ENCODE peak calls at places on chromosomes 5 and 9, in ten cellular contexts. T is fibroblast of mammary gland, E is mesendoderm, Z is tibial artery, M is coronary artery, U is cardiac muscle cell, V is uterus, O is ovary, S is HepG2, F is adrenal gland. R is an unnamed sample.

GRCh38 chr9:128428644-128429504 is 8.2 kb downstream of the CERCAM start:
- DNase-seq in T (peak), E (no peak), Z (no peak), M (no peak), U (peak), V (no peak), O (no peak), S (no peak), F (no peak), R (no peak)

GRCh38 chr5:180172447-180173197 is 36.4 kb downstream of the RASGEF1C start:
- DNase-seq in T (no peak), E (no peak), Z (no peak), M (no peak), U (peak), V (no peak), O (peak), S (peak), F (peak), R (no peak)

GRCh38 chr9:95018099-95018927 is 291.8 kb downstream of the AOPEP start:
- DNase-seq in T (peak), E (peak), Z (no peak), M (peak), U (peak), V (no peak), O (no peak), S (peak), F (peak), R (no peak)

GRCh38 chr9:116549061-116549664 is 137.9 kb upstream of the TRIM32 start:
- DNase-seq in T (peak), E (peak), Z (peak), M (peak), U (peak), V (peak), O (peak), S (peak), F (peak), R (no peak)

GRCh38 chr9:72695365-72695764 is 174.0 kb downstream of the TMC1 start:
- DNase-seq in T (no peak), E (peak), Z (no peak), M (no peak), U (no peak), V (no peak), O (no peak), S (no peak), F (no peak), R (no peak)

GRCh38 chr9:69421908-69422801 is 97.1 kb downstream of the ENTREP1 start:
- DNase-seq in T (peak), E (peak), Z (peak), M (peak), U (peak), V (peak), O (peak), S (peak), F (peak), R (no peak)

GRCh38 chr9:137740311-137740710 is 121.5 kb downstream of the EHMT1 start:
- DNase-seq in T (peak), E (peak), Z (no peak), M (no peak), U (peak), V (no peak), O (peak), S (no peak), F (no peak), R (no peak)

GRCh38 chr9:79023134-79023577 is 548.6 kb upstream of the TLE4 start:
- DNase-seq in T (peak), E (peak), Z (no peak), M (no peak), U (peak), V (no peak), O (no peak), S (no peak), F (no peak), R (no peak)

GRCh38 chr5:124747770-124748686 is 1.6 kb upstream of the ZNF608 start:
- DNase-seq in T (peak), E (peak), Z (no peak), M (no peak), U (peak), V (no peak), O (no peak), S (no peak), F (no peak), R (peak)

GRCh38 chr9:75226403-75227139 is 138.3 kb downstream of the OSTF1 start:
- DNase-seq in T (no peak), E (no peak), Z (no peak), M (no peak), U (no peak), V (no peak), O (no peak), S (no peak), F (no peak), R (no peak)

GRCh38 chr9:134192951-134193731 is 28.8 kb upstream of the RNU6ATAC start:
- DNase-seq in T (no peak), E (no peak), Z (no peak), M (no peak), U (no peak), V (peak), O (no peak), S (no peak), F (no peak), R (no peak)

DNA sequence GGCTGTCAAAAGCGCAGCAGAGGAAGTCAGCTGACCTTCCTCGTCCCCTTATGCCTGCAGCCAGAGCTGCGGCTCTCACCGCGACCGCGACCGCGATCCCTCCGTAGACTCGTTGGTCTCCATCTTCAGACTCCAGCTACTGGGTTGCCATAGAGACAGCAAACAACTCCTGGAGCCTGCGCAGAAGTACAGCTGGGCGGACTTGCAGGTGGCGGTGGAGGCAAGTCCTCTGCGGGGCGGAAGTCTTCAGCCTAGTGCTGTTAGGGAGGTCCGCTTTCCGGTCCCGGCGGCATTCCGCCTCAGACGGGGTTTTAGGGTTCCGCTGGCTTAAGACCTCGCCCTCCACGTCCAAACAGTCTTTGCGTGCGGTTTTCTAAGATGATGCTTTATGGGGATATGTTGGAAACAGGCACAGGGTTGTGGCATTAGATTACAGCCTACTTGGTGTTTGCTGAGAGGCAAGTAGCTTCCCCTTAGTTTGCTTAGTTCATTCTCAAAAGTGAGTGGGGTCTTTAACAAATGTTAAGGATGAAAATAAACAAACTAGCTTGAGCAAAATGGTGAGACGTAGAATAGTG is at the start of gene SPAG8:
- DNase-seq in T (peak), E (peak), Z (peak), M (peak), U (peak), V (peak), O (peak), S (peak), F (peak), R (peak)
- H3K4me3 ChIP-seq in T (peak), E (no peak), Z (peak), M (peak), U (peak), V (peak), O (peak), S (peak), F (peak), R (peak)

GRCh38 chr9:81499571-81499970 is 189.8 kb downstream of the TLE1 start:
- DNase-seq in T (no peak), E (no peak), Z (no peak), M (no peak), U (no peak), V (no peak), O (no peak), S (no peak), F (no peak), R (no peak)
- H3K4me3 ChIP-seq in T (no peak), E (no peak), Z (no peak), M (peak), U (no peak), V (no peak), O (no peak), S (no peak), F (no peak), R (no peak)

DNA sequence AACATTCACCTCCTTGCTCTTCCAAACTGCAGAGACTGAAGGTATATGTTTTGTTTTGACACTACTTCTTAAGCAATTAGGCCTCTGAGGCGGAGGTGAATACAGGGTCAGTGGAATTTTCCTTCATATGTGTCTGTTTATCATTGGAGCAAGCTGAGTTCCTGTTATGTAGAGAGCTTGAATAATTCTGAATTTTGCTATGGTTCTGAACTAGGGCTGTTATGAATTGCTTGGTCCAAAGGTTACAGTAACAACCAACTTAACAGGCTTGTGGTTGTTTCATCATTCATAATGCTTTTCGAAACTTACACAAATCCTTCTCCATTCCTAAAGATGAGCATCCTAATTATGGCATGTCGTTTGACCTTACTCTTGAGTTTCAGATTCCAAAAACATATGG is 444.6 kb upstream of the MEF2C start:
- DNase-seq in T (no peak), E (no peak), Z (no peak), M (no peak), U (no peak), V (no peak), O (no peak), S (no peak), F (no peak), R (no peak)
- H3K4me3 ChIP-seq in T (no peak), E (no peak), Z (no peak), M (no peak), U (no peak), V (no peak), O (no peak), S (no peak), F (no peak), R (no peak)

DNA sequence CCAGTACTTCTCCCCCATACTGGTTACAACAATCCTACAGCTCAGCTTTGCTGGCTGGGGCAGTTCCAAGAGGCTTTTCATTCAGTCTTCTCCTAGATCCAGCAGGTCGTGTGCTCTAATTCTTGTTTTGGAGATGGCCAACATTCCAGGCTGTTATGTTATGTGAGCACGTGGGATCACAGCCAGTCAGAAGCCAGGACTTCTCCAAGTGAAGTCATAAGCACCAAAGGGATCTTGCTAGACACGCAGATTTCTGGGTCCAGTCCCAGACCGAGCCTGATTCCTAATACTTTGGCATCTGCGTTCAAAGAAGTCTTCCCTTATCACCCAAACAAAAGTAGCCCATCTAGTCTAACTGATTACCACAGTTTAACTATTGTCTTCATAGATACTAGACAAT is 1.4 kb upstream of the LARP1 start:
- DNase-seq in T (peak), E (peak), Z (peak), M (peak), U (peak), V (peak), O (peak), S (no peak), F (peak), R (no peak)
- H3K4me3 ChIP-seq in T (no peak), E (no peak), Z (peak), M (peak), U (no peak), V (peak), O (peak), S (no peak), F (peak), R (peak)

GRCh38 chr9:105330201-105330600 is 85.8 kb downstream of the SLC44A1 start:
- DNase-seq in T (peak), E (peak), Z (no peak), M (no peak), U (no peak), V (no peak), O (no peak), S (peak), F (no peak), R (no peak)
- H3K4me3 ChIP-seq in T (no peak), E (no peak), Z (no peak), M (no peak), U (no peak), V (no peak), O (no peak), S (no peak), F (no peak), R (no peak)

DNA sequence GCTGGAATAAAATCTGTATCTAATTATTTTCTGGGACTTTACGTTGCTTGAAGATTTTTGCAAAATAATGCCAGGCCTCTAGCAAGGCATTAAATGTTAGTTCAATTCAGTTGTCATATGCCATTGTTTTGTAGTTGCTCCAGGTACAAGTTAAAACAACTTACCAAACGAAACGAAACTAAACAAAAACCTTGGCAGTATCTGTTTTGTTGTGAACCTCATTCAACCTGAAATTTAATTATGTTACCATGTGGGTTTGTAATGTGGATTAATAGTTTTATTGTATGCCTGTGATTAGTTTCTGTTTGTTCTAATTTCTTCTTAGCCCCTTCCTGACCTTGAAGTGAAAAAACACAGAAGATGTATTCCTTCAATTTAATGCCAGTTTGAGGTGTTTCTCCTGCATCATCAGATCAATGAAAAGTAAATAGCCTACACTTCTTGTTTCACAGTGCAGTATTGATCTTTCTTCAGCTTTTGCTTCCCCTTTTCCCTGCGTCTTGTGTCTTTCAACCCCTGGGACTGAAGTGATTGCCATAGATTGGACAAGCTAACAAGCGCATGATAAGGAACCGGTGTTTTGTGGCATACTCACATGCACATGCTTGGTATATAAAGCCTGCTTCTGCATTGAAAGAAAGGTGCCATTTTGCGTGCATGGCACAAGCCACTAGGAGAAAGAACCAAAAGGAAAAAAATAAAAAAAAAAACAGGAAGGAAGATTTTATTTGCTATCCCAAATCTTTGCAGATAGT is 699.0 kb upstream of the ARRDC3 start:
- DNase-seq in T (peak), E (no peak), Z (no peak), M (no peak), U (no peak), V (no peak), O (no peak), S (no peak), F (no peak), R (no peak)
- H3K4me3 ChIP-seq in T (peak), E (no peak), Z (no peak), M (no peak), U (no peak), V (no peak), O (no peak), S (no peak), F (no peak), R (no peak)